ENCODE peak calls at places on chromosomes 6 and 20, in seven cellular contexts. A is GM03348; G is body of pancreas; Q is brain microvascular endothelial cell; S is HT1080; W is effector memory CD8-positive, alpha-beta T cell; M is transverse colon. O is an unnamed sample.
A peak's percentile ranks its signal among the peaks of the same experiment; 100 is the strongest.

GRCh38 chr6:514396-514973 is 122.9 kb downstream of the IRF4 start:
- DNase-seq in A (no peak), G (no peak), Q (no peak), S (no peak), W (no peak), M (no peak), O (no peak)

GRCh38 chr6:718345-718744 is 25.4 kb upstream of the EXOC2 start:
- DNase-seq in A (no peak), G (no peak), Q (no peak), S (no peak), W (no peak), M (no peak), O (no peak)

GRCh38 chr6:164563866-164564265 is 745.5 kb downstream of the C6orf118 start:
- DNase-seq in A (no peak), G (no peak), Q (no peak), S (no peak), W (no peak), M (no peak), O (no peak)

GRCh38 chr20:20214757-20215275 is 153.1 kb upstream of the INSM1 start:
- DNase-seq in A (no peak), G (no peak), Q (no peak), S (no peak), W (no peak), M (no peak), O (no peak)

GRCh38 chr20:24917797-24918578 is 31.1 kb upstream of the CST7 start:
- DNase-seq in A (peak; percentile 92), G (peak; percentile 90), Q (peak; percentile 61), S (peak; percentile 60), W (peak; percentile 46), M (peak; percentile 68), O (peak; percentile 87)

GRCh38 chr6:70210462-70210861 is 92.4 kb downstream of the COL9A1 start:
- DNase-seq in A (no peak), G (no peak), Q (no peak), S (no peak), W (no peak), M (no peak), O (no peak)

GRCh38 chr20:13290724-13291123 is 69.7 kb downstream of the ISM1 start:
- DNase-seq in A (no peak), G (no peak), Q (no peak), S (no peak), W (no peak), M (no peak), O (no peak)

GRCh38 chr6:121405306-121405705 is 30.1 kb upstream of the GJA1 start:
- DNase-seq in A (no peak), G (no peak), Q (no peak), S (no peak), W (no peak), M (no peak), O (no peak)

GRCh38 chr20:4763776-4764525 is 42.2 kb downstream of the PRND start:
- DNase-seq in A (no peak), G (no peak), Q (no peak), S (no peak), W (no peak), M (no peak), O (no peak)

GRCh38 chr20:40945754-40946451 is 82.7 kb upstream of the TOP1 start:
- DNase-seq in A (peak; percentile 80), G (peak; percentile 32), Q (peak; percentile 60), S (peak; percentile 55), W (no peak), M (peak; percentile 41), O (peak; percentile 79)

GRCh38 chr6:30626484-30627366 is at the start of gene ATAT1:
- DNase-seq in A (peak; percentile 94), G (peak; percentile 90), Q (peak; percentile 78), S (peak; percentile 81), W (peak; percentile 88), M (peak; percentile 96), O (peak; percentile 87)

GRCh38 chr6:33192671-33193602 is 670 bp upstream of the COL11A2 start:
- DNase-seq in A (peak; percentile 58), G (peak; percentile 59), Q (no peak), S (no peak), W (no peak), M (peak; percentile 32), O (peak; percentile 55)

GRCh38 chr6:129140571-129140970 is 257.6 kb downstream of the LAMA2 start:
- DNase-seq in A (no peak), G (no peak), Q (no peak), S (no peak), W (no peak), M (no peak), O (no peak)

GRCh38 chr6:36353411-36353915 is 16.8 kb upstream of the BNIP5 start:
- DNase-seq in A (no peak), G (no peak), Q (no peak), S (no peak), W (no peak), M (no peak), O (no peak)

GRCh38 chr6:104884867-104885517 is 25.3 kb upstream of the HACE1 start:
- DNase-seq in A (no peak), G (no peak), Q (no peak), S (peak; percentile 3), W (no peak), M (no peak), O (no peak)

GRCh38 chr6:12112540-12113189 is 100.6 kb downstream of the HIVEP1 start:
- DNase-seq in A (no peak), G (no peak), Q (peak; percentile 18), S (peak; percentile 47), W (no peak), M (no peak), O (no peak)

GRCh38 chr20:31572042-31572700 is 32.9 kb upstream of the ID1 start:
- DNase-seq in A (no peak), G (no peak), Q (no peak), S (no peak), W (no peak), M (no peak), O (no peak)

GRCh38 chr6:41577865-41578713 is 31.9 kb downstream of the FOXP4 start:
- DNase-seq in A (peak; percentile 62), G (peak; percentile 66), Q (no peak), S (peak; percentile 81), W (no peak), M (no peak), O (peak; percentile 66)

GRCh38 chr20:39263076-39263475 is 300.9 kb downstream of the DHX35 start:
- DNase-seq in A (no peak), G (no peak), Q (no peak), S (no peak), W (no peak), M (no peak), O (no peak)

GRCh38 chr6:104710543-104711335 is 149.0 kb downstream of the HACE1 start:
- DNase-seq in A (no peak), G (no peak), Q (no peak), S (no peak), W (no peak), M (no peak), O (no peak)

GRCh38 chr6:170159040-170159965 is 131.6 kb downstream of the DLL1 start:
- DNase-seq in A (no peak), G (peak; percentile 4), Q (no peak), S (no peak), W (no peak), M (no peak), O (no peak)

GRCh38 chr6:34239893-34240292 is 3.2 kb downstream of the HMGA1 start:
- DNase-seq in A (no peak), G (no peak), Q (no peak), S (no peak), W (no peak), M (no peak), O (no peak)

GRCh38 chr6:38020593-38020992 is 201.1 kb downstream of the ZFAND3 start:
- DNase-seq in A (no peak), G (no peak), Q (no peak), S (no peak), W (no peak), M (no peak), O (no peak)

GRCh38 chr20:9066196-9066595 is 2.7 kb upstream of the PLCB4 start:
- DNase-seq in A (no peak), G (no peak), Q (no peak), S (no peak), W (no peak), M (no peak), O (no peak)

GRCh38 chr20:13819885-13820645 is 35.2 kb downstream of the NDUFAF5 start:
- DNase-seq in A (peak; percentile 61), G (peak; percentile 80), Q (no peak), S (peak; percentile 69), W (no peak), M (no peak), O (peak; percentile 22)

GRCh38 chr20:11195899-11196558 is 522.2 kb upstream of the JAG1 start:
- DNase-seq in A (peak; percentile 32), G (no peak), Q (peak; percentile 68), S (peak; percentile 74), W (no peak), M (no peak), O (no peak)